ENCODE peak calls at places on chromosomes 4 and X, in six cellular contexts. L, Y, C, J, U and S are unnamed samples.

GRCh38 chr4:42627887-42628646 is 28.8 kb downstream of the ATP8A1 start:
- DNase-seq in L (no peak), C (no peak), U (peak; percentile 55), J (peak; percentile 46), Y (peak; percentile 82), S (peak; percentile 90)

GRCh38 chrX:23907496-23908218 is at the start of the genes APOO and CXorf58:
- DNase-seq in Y (peak; percentile 97), C (peak; percentile 91), U (peak; percentile 91), L (no peak), J (peak; percentile 87), S (peak; percentile 98)

GRCh38 chrX:151151668-151152267 is 24.6 kb upstream of the GPR50 start:
- DNase-seq in U (no peak), Y (no peak), L (no peak), J (peak; percentile 18), C (no peak), S (no peak)

GRCh38 chr4:89829470-89830138 is 7.4 kb downstream of the SNCA start:
- DNase-seq in J (no peak), Y (no peak), U (no peak), L (no peak), C (no peak), S (no peak)

GRCh38 chr4:121714548-121714947 is 17.8 kb upstream of the ANXA5 start:
- DNase-seq in J (no peak), U (no peak), Y (no peak), C (no peak), L (no peak), S (no peak)

GRCh38 chrX:46572295-46572936 is 1.1 kb upstream of the CHST7 start:
- DNase-seq in L (no peak), J (no peak), C (no peak), Y (no peak), U (no peak), S (no peak)

GRCh38 chr4:11592276-11592675 is 163.6 kb upstream of the HS3ST1 start:
- DNase-seq in U (no peak), J (no peak), L (no peak), Y (no peak), C (no peak), S (no peak)

GRCh38 chr4:82579932-82580331 is 18.1 kb upstream of the TMEM150C start:
- DNase-seq in C (no peak), Y (no peak), U (no peak), L (no peak), J (no peak), S (no peak)

GRCh38 chr4:131337956-131338355 is 1811.1 kb upstream of the PCDH10 start:
- DNase-seq in J (no peak), Y (no peak), C (no peak), U (no peak), L (no peak), S (no peak)

GRCh38 chr4:33429971-33430370 is 2709.8 kb downstream of the PCDH7 start:
- DNase-seq in U (no peak), C (no peak), J (no peak), Y (no peak), L (no peak), S (no peak)

GRCh38 chr4:98421106-98421505 is 159.9 kb downstream of the RAP1GDS1 start:
- DNase-seq in U (no peak), C (no peak), Y (no peak), J (no peak), L (peak; percentile 15), S (no peak)

GRCh38 chr4:101200561-101200960 is 146.8 kb downstream of the PPP3CA start:
- DNase-seq in C (no peak), Y (no peak), J (no peak), U (no peak), L (peak; percentile 67), S (no peak)

GRCh38 chr4:121041307-121042090 is 30.8 kb downstream of the NDNF start:
- DNase-seq in C (no peak), L (no peak), J (no peak), Y (no peak), U (no peak), S (no peak)

GRCh38 chrX:80550722-80551121 is 130.5 kb downstream of the TENT5D start:
- DNase-seq in Y (no peak), U (no peak), J (no peak), L (no peak), C (peak; percentile 7), S (no peak)

GRCh38 chrX:1448793-1449580 is 3.7 kb downstream of the ASMTL start:
- DNase-seq in J (peak; percentile 8), C (no peak), L (no peak), Y (peak; percentile 52), U (no peak), S (peak; percentile 69)

GRCh38 chrX:48933757-48934156 is 14.9 kb upstream of the PIM2 start:
- DNase-seq in U (no peak), Y (no peak), C (no peak), J (no peak), L (no peak), S (no peak)

GRCh38 chr4:142840516-142841123 is 5.5 kb downstream of the INPP4B start:
- DNase-seq in J (no peak), L (no peak), C (no peak), Y (no peak), U (no peak), S (no peak)

GRCh38 chrX:110462957-110463356 is 104.3 kb downstream of the RTL9 start:
- DNase-seq in Y (no peak), J (no peak), C (no peak), L (no peak), U (no peak), S (no peak)

GRCh38 chr4:45100936-45101818 is 374.8 kb upstream of the GNPDA2 start:
- DNase-seq in L (no peak), Y (no peak), J (no peak), C (peak; percentile 28), U (no peak), S (no peak)

GRCh38 chr4:13542577-13543042 is 1.7 kb downstream of the NKX3-2 start:
- DNase-seq in C (no peak), L (no peak), U (no peak), J (no peak), Y (peak; percentile 62), S (peak; percentile 70)

GRCh38 chr4:13543091-13543581 is 1.2 kb downstream of the NKX3-2 start:
- DNase-seq in J (no peak), C (no peak), Y (peak; percentile 51), U (no peak), L (no peak), S (peak; percentile 62)

GRCh38 chr4:13541176-13541604 is 3.1 kb downstream of the NKX3-2 start:
- DNase-seq in Y (peak; percentile 61), L (no peak), U (no peak), C (no peak), J (no peak), S (no peak)

GRCh38 chr4:13540446-13541175 is 3.7 kb downstream of the NKX3-2 start:
- DNase-seq in J (no peak), U (no peak), L (no peak), Y (no peak), C (no peak), S (no peak)

GRCh38 chr4:13541720-13542576 is 2.4 kb downstream of the NKX3-2 start:
- DNase-seq in U (no peak), C (no peak), J (no peak), L (no peak), Y (peak; percentile 76), S (peak; percentile 78)
- H3K4me3 ChIP-seq in U (no peak overlapping the region), C (no peak overlapping the region), J (no peak overlapping the region), L (no peak overlapping the region), Y (no peak overlapping the region), S (no peak overlapping the region)

DNA sequence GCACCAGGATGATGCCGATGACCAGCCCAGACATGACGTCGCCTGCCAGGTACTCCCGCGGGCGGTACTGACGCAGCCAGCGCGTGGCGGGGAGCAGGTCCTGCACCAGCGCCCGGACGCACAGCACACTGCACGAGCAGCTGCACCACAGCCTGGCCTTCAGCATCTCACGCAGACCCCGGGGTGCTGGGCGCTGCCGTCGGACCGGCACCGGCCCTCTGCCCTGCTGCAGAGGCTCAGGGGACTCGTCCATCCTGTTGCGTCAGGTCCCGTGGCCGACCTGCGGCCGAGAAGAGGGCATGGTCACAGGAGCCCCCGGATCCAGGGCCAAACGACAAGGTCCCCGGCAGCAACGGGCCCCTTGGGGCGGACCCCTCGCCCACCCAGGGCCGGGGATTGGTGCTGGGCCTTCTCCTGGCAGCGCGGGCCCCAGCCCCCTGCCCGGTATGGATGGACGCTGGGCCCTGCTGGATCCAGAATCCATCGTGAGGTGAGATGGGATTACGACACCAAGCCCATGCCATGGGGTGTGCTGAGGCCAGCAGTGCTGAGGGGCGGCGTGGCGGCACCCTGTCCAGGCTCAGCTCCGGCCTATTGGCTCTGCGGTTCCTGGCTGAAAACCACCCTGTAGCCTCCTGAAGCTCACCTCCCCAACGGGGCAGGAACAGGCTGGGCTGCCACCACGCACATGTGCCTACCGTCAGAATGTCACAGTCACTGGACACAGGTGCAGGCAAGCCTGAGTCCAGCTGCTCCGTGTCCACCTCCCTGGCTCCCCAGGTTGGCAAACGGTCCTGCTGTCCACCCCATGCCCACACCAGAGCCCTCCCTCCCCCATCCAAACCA is 1.5 kb downstream of the SLC26A1 start:
- DNase-seq in L (no peak), U (no peak), J (no peak), Y (peak; percentile 78), C (no peak), S (no peak)
- H3K4me3 ChIP-seq in L (no peak overlapping the region), U (no peak overlapping the region), J (no peak overlapping the region), Y (peak overlapping the region; percentile 58), C (no peak overlapping the region), S (no peak overlapping the region)

DNA sequence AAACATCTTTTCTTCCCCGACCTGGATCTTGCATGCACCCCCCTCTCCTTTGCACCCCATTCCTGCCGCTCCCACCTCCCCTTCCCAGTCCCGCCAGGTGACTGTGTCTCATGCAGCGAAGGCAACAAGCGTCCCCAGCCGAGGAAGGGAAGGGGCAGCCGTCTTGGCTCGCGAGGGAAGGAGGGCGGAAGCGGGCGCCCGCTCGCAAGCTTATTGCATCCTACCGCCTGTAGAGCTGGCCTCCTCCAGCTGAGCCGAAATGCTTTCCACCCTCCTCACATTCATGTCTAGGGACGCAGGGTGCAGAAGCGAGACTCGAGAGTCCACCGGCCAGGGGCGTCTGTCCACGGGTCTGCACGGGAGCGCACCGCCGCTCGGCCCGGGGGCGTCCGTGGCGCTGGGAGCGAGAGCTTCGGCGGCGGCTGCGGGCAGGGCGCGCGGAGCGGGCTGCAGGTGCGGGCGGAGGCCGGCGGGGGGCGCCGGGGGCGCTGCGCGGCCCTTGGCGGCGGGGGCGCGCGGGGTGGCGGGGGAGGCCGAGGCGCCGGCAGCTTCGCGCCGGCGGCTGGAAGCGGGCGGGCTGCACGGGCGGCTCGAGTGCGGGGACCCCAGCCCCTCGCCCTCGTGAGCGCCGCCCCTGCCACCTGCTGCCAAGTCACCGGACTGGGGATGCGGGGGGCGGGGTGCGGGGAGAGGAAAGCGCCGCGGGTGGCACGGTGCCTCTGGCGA is at the start of gene KCNIP4:
- DNase-seq in Y (peak; percentile 55), J (no peak), L (no peak), C (peak; percentile 4), U (peak; percentile 21), S (peak; percentile 69)
- H3K4me3 ChIP-seq in Y (peak within 1 kb of the TSS; percentile 42), J (no peak within 1 kb of the TSS), L (peak within 1 kb of the TSS; percentile 32), C (peak within 1 kb of the TSS; percentile 25), U (peak within 1 kb of the TSS; percentile 36), S (peak within 1 kb of the TSS; percentile 16)

GRCh38 chr4:137638934-137639333 is 106.6 kb upstream of the PCDH18 start:
- DNase-seq in Y (no peak), J (no peak), L (no peak), U (no peak), C (no peak), S (no peak)

GRCh38 chr4:137631605-137632004 is 99.3 kb upstream of the PCDH18 start:
- DNase-seq in Y (no peak), U (no peak), C (no peak), J (no peak), L (no peak), S (no peak)

GRCh38 chr4:137635596-137635995 is 103.3 kb upstream of the PCDH18 start:
- DNase-seq in L (no peak), Y (no peak), C (no peak), U (no peak), J (no peak), S (no peak)

GRCh38 chr4:137632842-137633241 is 100.5 kb upstream of the PCDH18 start:
- DNase-seq in L (no peak), Y (no peak), J (no peak), U (no peak), C (no peak), S (no peak)

GRCh38 chr4:137635108-137635507 is 102.8 kb upstream of the PCDH18 start:
- DNase-seq in U (no peak), Y (no peak), J (no peak), C (no peak), L (no peak), S (no peak)
- H3K4me3 ChIP-seq in U (no peak overlapping the region), Y (no peak overlapping the region), J (no peak overlapping the region), C (no peak overlapping the region), L (no peak overlapping the region), S (no peak overlapping the region)